ENCODE peak calls at places on chromosomes 11 and 22, in five cellular contexts. Z is GM23248; F is RWPE1; A is CD4-positive, CD25-positive, alpha-beta regulatory T cell; O is Karpas-422. L is an unnamed sample.

GRCh38 chr11:68329993-68330699 is 17.8 kb downstream of the LRP5 start:
- DNase-seq in F (no peak), A (no peak), Z (peak), O (no peak), L (no peak)

GRCh38 chr11:129739339-129739738 is 76.3 kb upstream of the TMEM45B start:
- DNase-seq in A (no peak), F (no peak), O (no peak), Z (no peak), L (no peak)

GRCh38 chr22:37065961-37066360 is 14.4 kb downstream of the KCTD17 start:
- DNase-seq in A (no peak), Z (no peak), O (no peak), F (no peak), L (no peak)

GRCh38 chr22:21984793-21985192 is 2.2 kb upstream of the TOP3B start:
- DNase-seq in Z (peak), F (no peak), A (no peak), O (peak), L (no peak)

GRCh38 chr22:46777609-46777970 is 15.1 kb downstream of the TBC1D22A start:
- DNase-seq in O (peak), Z (no peak), F (no peak), A (no peak), L (no peak)

GRCh38 chr11:111665779-111666178 is 63.5 kb downstream of the SIK2 start:
- DNase-seq in A (no peak), F (peak), O (peak), Z (peak), L (no peak)

GRCh38 chr11:130211144-130211543 is 51.6 kb downstream of the ST14 start:
- DNase-seq in F (no peak), O (no peak), Z (no peak), A (no peak), L (no peak)

GRCh38 chr11:45652781-45653180 is 12.6 kb downstream of the CHST1 start:
- DNase-seq in A (no peak), O (no peak), Z (peak), F (no peak), L (peak)

GRCh38 chr11:128859563-128860441 is 7.3 kb downstream of the KCNJ1 start:
- DNase-seq in A (peak), F (peak), O (peak), Z (peak), L (no peak)

GRCh38 chr11:118265954-118266353 is 1.9 kb upstream of the MPZL2 start:
- DNase-seq in F (no peak), A (no peak), Z (no peak), O (no peak), L (no peak)

GRCh38 chr11:107705027-107705426 is 6.8 kb downstream of the SLN start:
- DNase-seq in A (no peak), O (no peak), F (peak), Z (peak), L (peak)

GRCh38 chr11:61524963-61525587 is 16.5 kb downstream of the LRRC10B start:
- DNase-seq in F (no peak), O (no peak), Z (no peak), A (no peak), L (no peak)
- H3K27ac ChIP-seq in F (no peak), O (no peak), Z (no peak), A (no peak), L (no peak)

GRCh38 chr11:70110538-70111055 is 32.5 kb downstream of the ANO1 start:
- DNase-seq in O (no peak), Z (no peak), F (no peak), A (no peak), L (no peak)

GRCh38 chr11:70109006-70109405 is 30.9 kb downstream of the ANO1 start:
- DNase-seq in Z (peak), O (no peak), F (no peak), A (no peak), L (no peak)

GRCh38 chr11:70111269-70112016 is 33.3 kb downstream of the ANO1 start:
- DNase-seq in O (peak), F (no peak), A (no peak), Z (peak), L (no peak)

GRCh38 chr11:70109903-70110302 is 31.8 kb downstream of the ANO1 start:
- DNase-seq in A (no peak), O (no peak), Z (no peak), F (no peak), L (no peak)

GRCh38 chr11:70112017-70112434 is 33.9 kb downstream of the ANO1 start:
- DNase-seq in Z (peak), O (no peak), F (no peak), A (no peak), L (no peak)
- H3K27ac ChIP-seq in Z (no peak), O (no peak), F (no peak), A (no peak), L (no peak)

GRCh38 chr11:6615046-6615445 is 3.0 kb upstream of the TAF10 start:
- DNase-seq in F (no peak), O (no peak), Z (no peak), A (no peak), L (no peak)
- H3K27ac ChIP-seq in F (no peak), O (no peak), Z (no peak), A (no peak), L (no peak)

DNA sequence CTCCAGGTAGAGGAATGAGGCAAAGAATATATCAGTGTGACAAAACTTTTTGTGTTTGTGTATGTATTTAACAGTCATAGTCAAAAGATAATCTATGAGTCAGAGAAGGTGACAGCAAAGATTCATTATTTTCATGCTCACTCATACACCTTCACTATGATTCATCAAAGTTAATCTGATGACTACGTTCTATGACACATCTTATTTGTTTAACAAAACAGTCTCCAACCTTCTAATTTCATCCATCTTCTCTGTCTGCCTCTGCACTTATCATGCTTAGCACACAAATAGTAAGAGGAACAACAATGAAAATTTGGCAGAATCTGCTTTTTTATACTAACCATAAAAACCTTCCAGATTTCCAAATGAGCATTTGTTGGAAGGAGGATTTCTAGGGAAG is 568.9 kb downstream of the LUZP2 start:
- DNase-seq in A (no peak), Z (peak), F (peak), O (no peak), L (peak)
- H3K27ac ChIP-seq in A (no peak), Z (no peak), F (no peak), O (no peak), L (no peak)

GRCh38 chr11:64196616-64197015 is 9.9 kb upstream of the FERMT3 start:
- DNase-seq in A (no peak), O (no peak), Z (no peak), F (no peak), L (no peak)
- H3K27ac ChIP-seq in A (no peak), O (no peak), Z (no peak), F (no peak), L (no peak)